ENCODE peak calls at places on chromosome 17, in nine cellular contexts. I, P, Y, G, U, O, V, C and A are unnamed samples.

GRCh38 chr17:69105907-69106730 is 35.6 kb downstream of the ABCA6 start:
- DNase-seq in P (no peak), O (no peak), I (no peak), G (no peak), U (no peak), V (no peak), C (no peak), Y (no peak), A (no peak)

GRCh38 chr17:17156107-17156506 is 50.0 kb downstream of the PLD6 start:
- DNase-seq in Y (no peak), O (no peak), I (no peak), U (peak; percentile 91), P (no peak), V (no peak), C (no peak), G (peak; percentile 82), A (peak; percentile 64)

GRCh38 chr17:48545022-48545376 is at the start of gene HOXB2:
- DNase-seq in V (peak; percentile 49), U (no peak), C (peak; percentile 55), I (peak; percentile 45), P (peak; percentile 83), Y (no peak), G (no peak), O (no peak), A (no peak)

GRCh38 chr17:55654821-55655220 is 67.8 kb downstream of the TMEM100 start:
- DNase-seq in P (no peak), U (no peak), O (no peak), I (no peak), V (no peak), G (no peak), Y (no peak), C (no peak), A (no peak)

GRCh38 chr17:60659156-60659555 is 18.5 kb upstream of the BCAS3 start:
- DNase-seq in Y (no peak), I (no peak), U (no peak), C (no peak), V (no peak), G (no peak), P (no peak), O (no peak), A (no peak)

GRCh38 chr17:69431835-69432234 is 17.3 kb downstream of the MAP2K6 start:
- DNase-seq in P (no peak), U (no peak), Y (no peak), G (no peak), I (no peak), O (no peak), C (no peak), V (no peak), A (no peak)

GRCh38 chr17:40109471-40109824 is 9.1 kb upstream of the NR1D1 start:
- DNase-seq in U (peak; percentile 38), V (no peak), Y (no peak), C (no peak), I (peak; percentile 3), G (no peak), O (no peak), P (peak; percentile 59), A (no peak)

GRCh38 chr17:59381716-59382570 is 50.5 kb downstream of the YPEL2 start:
- DNase-seq in U (no peak), O (peak; percentile 83), P (no peak), V (no peak), Y (no peak), C (no peak), I (peak; percentile 59), G (no peak), A (peak; percentile 33)

GRCh38 chr17:30369995-30370394 is 8.7 kb upstream of the CPD start:
- DNase-seq in Y (no peak), V (no peak), G (peak; percentile 29), I (no peak), U (no peak), O (no peak), C (no peak), P (no peak), A (no peak)

GRCh38 chr17:12545877-12546513 is 119.7 kb upstream of the MYOCD start:
- DNase-seq in U (peak; percentile 69), I (no peak), V (peak; percentile 82), P (peak; percentile 89), G (peak; percentile 26), C (peak; percentile 15), Y (peak; percentile 46), O (no peak), A (peak; percentile 75)

GRCh38 chr17:28828294-28829040 is 14.1 kb downstream of the FAM222B start:
- DNase-seq in P (peak; percentile 46), O (no peak), I (no peak), Y (no peak), V (no peak), G (peak; percentile 67), U (no peak), C (no peak), A (peak; percentile 49)

GRCh38 chr17:58327363-58328194 is 1.0 kb downstream of the TSPOAP1 start:
- DNase-seq in Y (peak; percentile 30), V (no peak), O (peak; percentile 41), U (no peak), P (no peak), C (no peak), I (no peak), G (no peak), A (no peak)

GRCh38 chr17:58329035-58329807 is 626 bp upstream of the TSPOAP1 start:
- DNase-seq in I (peak; percentile 30), O (peak; percentile 49), Y (peak; percentile 33), P (no peak), G (no peak), V (peak; percentile 77), U (no peak), C (no peak), A (no peak)

GRCh38 chr17:58326609-58327341 is 1.8 kb downstream of the TSPOAP1 start:
- DNase-seq in V (no peak), O (peak; percentile 23), C (no peak), U (no peak), G (no peak), Y (no peak), P (no peak), I (no peak), A (no peak)

GRCh38 chr17:58329808-58330543 is 1.4 kb upstream of the TSPOAP1 start:
- DNase-seq in U (no peak), V (no peak), Y (no peak), O (peak; percentile 9), I (no peak), C (no peak), G (no peak), P (no peak), A (no peak)

GRCh38 chr17:58328195-58329034 is at the start of gene TSPOAP1:
- DNase-seq in C (no peak), I (peak; percentile 19), P (peak; percentile 89), O (peak; percentile 58), Y (peak; percentile 38), U (no peak), G (no peak), V (peak; percentile 86), A (no peak)
- H3K4me3 ChIP-seq in C (no peak within 1 kb of the TSS), I (no peak within 1 kb of the TSS), P (no peak within 1 kb of the TSS), O (no peak within 1 kb of the TSS), Y (no peak within 1 kb of the TSS), U (no peak within 1 kb of the TSS), G (no peak within 1 kb of the TSS), V (peak within 1 kb of the TSS; percentile 40), A (no peak within 1 kb of the TSS)

DNA sequence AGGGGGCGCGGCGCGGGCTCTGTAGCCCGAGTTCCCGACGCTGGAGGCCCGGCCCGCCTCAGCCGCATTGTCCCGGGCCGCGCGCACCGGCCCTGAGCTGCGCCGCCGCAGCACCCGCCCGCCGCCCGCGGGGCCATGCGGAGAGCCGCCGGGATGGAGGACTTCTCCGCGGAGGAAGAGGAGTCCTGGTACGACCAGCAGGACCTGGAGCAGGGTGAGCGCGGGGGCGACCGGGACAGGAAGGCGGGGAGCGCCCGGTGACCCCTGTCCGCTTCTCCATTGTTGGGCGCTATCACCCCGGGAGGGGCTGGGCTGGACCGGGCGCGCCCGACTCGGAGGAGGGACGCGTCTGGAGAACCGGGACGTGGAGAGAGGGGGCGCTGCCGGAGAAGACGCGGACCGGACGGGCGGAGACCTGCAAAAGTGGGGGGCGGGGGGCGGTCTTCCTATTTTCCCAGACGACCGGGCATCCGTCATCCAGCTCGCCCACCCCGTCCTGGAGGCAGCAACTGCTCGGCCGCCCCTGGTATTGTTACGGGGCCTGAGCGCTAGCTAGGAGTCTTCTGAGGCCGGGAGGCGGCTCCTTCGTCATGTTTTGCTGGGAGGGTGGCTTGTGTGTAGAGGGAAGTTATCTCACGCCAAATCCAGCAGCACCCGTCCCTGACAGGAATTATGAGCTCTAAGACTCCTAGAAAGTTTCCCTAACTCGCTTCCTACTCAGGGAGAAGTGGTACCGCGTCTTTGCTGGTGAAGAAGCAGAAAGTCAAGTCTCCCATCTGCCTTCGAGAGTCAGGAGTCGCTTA is 678 bp downstream of the CDR2L start:
- DNase-seq in O (peak; percentile 80), U (peak; percentile 72), C (peak; percentile 80), P (peak; percentile 93), G (peak; percentile 72), V (peak; percentile 85), I (peak; percentile 90), Y (peak; percentile 85), A (peak; percentile 69)
- TF ChIP-seq CTCF in O (no peak), U (no peak), C (peak; percentile 41), P (peak; percentile 34), G (no peak), V (peak; percentile 48), I (peak; percentile 60), Y (peak; percentile 30), A (peak; percentile 55)

DNA sequence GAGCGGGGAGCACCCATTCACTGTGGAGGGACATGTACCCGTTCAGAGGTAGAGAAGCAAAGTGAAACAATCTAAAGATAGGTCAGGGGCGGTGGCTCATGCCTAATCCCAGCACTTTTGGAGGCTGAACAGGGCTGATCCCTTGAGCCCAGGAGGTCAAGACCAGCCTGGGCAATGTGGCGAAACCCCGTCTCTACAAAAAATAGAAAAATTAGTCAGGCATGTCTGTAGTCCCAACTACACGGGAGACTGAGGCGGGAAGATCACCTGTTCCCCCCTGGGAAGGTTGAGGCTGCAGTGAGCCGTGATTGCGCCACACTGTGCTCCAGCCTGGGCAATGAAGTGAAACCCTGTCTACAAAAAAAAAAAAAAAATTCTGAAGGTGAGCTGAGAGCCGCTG is 21.7 kb downstream of the MYL4 start:
- DNase-seq in G (no peak), O (no peak), U (no peak), C (no peak), P (no peak), V (no peak), Y (no peak), I (no peak), A (no peak)
- H3K4me3 ChIP-seq in G (no peak overlapping the region), O (no peak overlapping the region), U (no peak overlapping the region), C (no peak overlapping the region), P (no peak overlapping the region), V (no peak overlapping the region), Y (no peak overlapping the region), I (no peak overlapping the region), A (no peak overlapping the region)

GRCh38 chr17:5793157-5793556 is 208.8 kb upstream of the NLRP1 start:
- DNase-seq in Y (no peak), U (no peak), G (no peak), P (peak; percentile 26), C (no peak), O (no peak), I (no peak), V (no peak), A (no peak)
- TF ChIP-seq CTCF in Y (no peak), U (peak; percentile 16), G (peak; percentile 17), P (peak; percentile 62), C (no peak), O (no peak), I (no peak), V (no peak), A (peak; percentile 38)